ENCODE peak calls at places on chromosome 18, in eight cellular contexts. R, X, U, O, T, Z, H and C are unnamed samples.

GRCh38 chr18:6917082-6917481 is 187.6 kb downstream of the ARHGAP28 start:
- DNase-seq in X (no peak), O (no peak), T (no peak), H (no peak), Z (no peak), R (no peak), U (no peak), C (no peak)

GRCh38 chr18:55587341-55588000 is 521 bp downstream of the TCF4 start:
- DNase-seq in U (no peak), Z (no peak), X (no peak), R (no peak), O (peak; percentile 81), H (peak; percentile 38), T (peak; percentile 29), C (peak; percentile 35)

GRCh38 chr18:78406743-78407455 is 572.7 kb upstream of the SALL3 start:
- DNase-seq in H (no peak), Z (no peak), R (no peak), X (no peak), O (no peak), U (no peak), T (no peak), C (peak; percentile 71)

GRCh38 chr18:22639626-22640025 is 221.9 kb upstream of the CTAGE1 start:
- DNase-seq in R (no peak), T (no peak), X (no peak), Z (no peak), H (no peak), O (no peak), U (no peak), C (no peak)

GRCh38 chr18:9348079-9348671 is 13.6 kb downstream of the TWSG1 start:
- DNase-seq in Z (no peak), T (no peak), H (peak; percentile 39), O (no peak), U (no peak), R (no peak), X (no peak), C (no peak)

GRCh38 chr18:77479047-77479446 is 229.4 kb downstream of the GALR1 start:
- DNase-seq in U (no peak), H (no peak), X (no peak), O (no peak), R (no peak), T (no peak), Z (no peak), C (no peak)

GRCh38 chr18:43970656-43971055 is 693.4 kb upstream of the SYT4 start:
- DNase-seq in U (no peak), T (no peak), Z (no peak), O (no peak), X (no peak), H (no peak), R (no peak), C (no peak)

GRCh38 chr18:79750980-79751571 is 46.7 kb upstream of the KCNG2 start:
- DNase-seq in Z (no peak), O (no peak), H (no peak), R (no peak), U (no peak), X (no peak), T (no peak), C (no peak)